ENCODE peak calls at places on chromosomes 13 and 19, in nine cellular contexts. One of them, this sample, is unnamed.

GRCh38 chr13:101211261-101211660 is 205.0 kb downstream of the NALCN start:
- DNase-seq in H1: no peak
- DNase-seq in endothelial cell: no peak
- DNase-seq in thoracic aorta: no peak
- DNase-seq in T-helper 1 cell: no peak
- DNase-seq in occipital lobe: no peak
- DNase-seq in RWPE1: peak; percentile 65
- DNase-seq in activated gamma-delta T cell: no peak
- DNase-seq in right cardiac atrium: no peak
- DNase-seq in this sample: no peak

GRCh38 chr19:3075605-3076431 is 13.5 kb upstream of the TLE5 start:
- DNase-seq in endothelial cell: peak; percentile 66
- DNase-seq in thoracic aorta: no peak
- DNase-seq in T-helper 1 cell: peak; percentile 66
- DNase-seq in H1: peak; percentile 91
- DNase-seq in right cardiac atrium: peak; percentile 44
- DNase-seq in RWPE1: peak; percentile 60
- DNase-seq in activated gamma-delta T cell: peak; percentile 51
- DNase-seq in occipital lobe: no peak
- DNase-seq in this sample: peak; percentile 26

GRCh38 chr19:10009714-10010224 is 535 bp downstream of the COL5A3 start:
- DNase-seq in activated gamma-delta T cell: no peak
- DNase-seq in RWPE1: peak; percentile 28
- DNase-seq in H1: no peak
- DNase-seq in occipital lobe: no peak
- DNase-seq in T-helper 1 cell: no peak
- DNase-seq in thoracic aorta: no peak
- DNase-seq in right cardiac atrium: no peak
- DNase-seq in endothelial cell: no peak
- DNase-seq in this sample: no peak

GRCh38 chr19:54631489-54631888 is 1.2 kb downstream of the LILRB1 start:
- DNase-seq in right cardiac atrium: no peak
- DNase-seq in RWPE1: no peak
- DNase-seq in T-helper 1 cell: no peak
- DNase-seq in H1: no peak
- DNase-seq in thoracic aorta: no peak
- DNase-seq in endothelial cell: no peak
- DNase-seq in occipital lobe: no peak
- DNase-seq in activated gamma-delta T cell: no peak
- DNase-seq in this sample: no peak

GRCh38 chr19:307111-307531 is 15.9 kb upstream of the PLPP2 start:
- DNase-seq in endothelial cell: no peak
- DNase-seq in H1: no peak
- DNase-seq in RWPE1: no peak
- DNase-seq in right cardiac atrium: no peak
- DNase-seq in T-helper 1 cell: no peak
- DNase-seq in occipital lobe: no peak
- DNase-seq in activated gamma-delta T cell: no peak
- DNase-seq in thoracic aorta: no peak
- DNase-seq in this sample: no peak

GRCh38 chr13:56400774-56401173 is 739.9 kb upstream of the PRR20A start:
- DNase-seq in occipital lobe: no peak
- DNase-seq in thoracic aorta: no peak
- DNase-seq in T-helper 1 cell: no peak
- DNase-seq in activated gamma-delta T cell: no peak
- DNase-seq in RWPE1: no peak
- DNase-seq in H1: no peak
- DNase-seq in endothelial cell: no peak
- DNase-seq in right cardiac atrium: peak; percentile 13
- DNase-seq in this sample: no peak

GRCh38 chr13:64154514-64154913 is 2738.9 kb upstream of the PCDH20 start:
- DNase-seq in H1: no peak
- DNase-seq in occipital lobe: no peak
- DNase-seq in right cardiac atrium: no peak
- DNase-seq in thoracic aorta: no peak
- DNase-seq in RWPE1: no peak
- DNase-seq in endothelial cell: no peak
- DNase-seq in T-helper 1 cell: no peak
- DNase-seq in activated gamma-delta T cell: no peak
- DNase-seq in this sample: no peak

GRCh38 chr19:39826311-39826945 is 7.5 kb downstream of the DYRK1B start:
- DNase-seq in T-helper 1 cell: no peak
- DNase-seq in right cardiac atrium: no peak
- DNase-seq in H1: no peak
- DNase-seq in endothelial cell: no peak
- DNase-seq in RWPE1: no peak
- DNase-seq in occipital lobe: no peak
- DNase-seq in activated gamma-delta T cell: no peak
- DNase-seq in thoracic aorta: no peak
- DNase-seq in this sample: no peak

GRCh38 chr13:101474419-101474957 is 22.0 kb downstream of the ITGBL1 start:
- DNase-seq in H1: peak; percentile 61
- DNase-seq in occipital lobe: no peak
- DNase-seq in RWPE1: no peak
- DNase-seq in endothelial cell: peak; percentile 44
- DNase-seq in T-helper 1 cell: no peak
- DNase-seq in right cardiac atrium: peak; percentile 28
- DNase-seq in thoracic aorta: no peak
- DNase-seq in activated gamma-delta T cell: no peak
- DNase-seq in this sample: peak; percentile 35

GRCh38 chr19:14954071-14954655 is 12.9 kb downstream of the OR7C2 start:
- DNase-seq in right cardiac atrium: no peak
- DNase-seq in thoracic aorta: no peak
- DNase-seq in T-helper 1 cell: no peak
- DNase-seq in occipital lobe: no peak
- DNase-seq in H1: no peak
- DNase-seq in activated gamma-delta T cell: no peak
- DNase-seq in endothelial cell: no peak
- DNase-seq in RWPE1: peak; percentile 40
- DNase-seq in this sample: no peak

GRCh38 chr19:19167612-19168011 is 2.5 kb downstream of the MEF2B start:
- DNase-seq in RWPE1: no peak
- DNase-seq in thoracic aorta: no peak
- DNase-seq in activated gamma-delta T cell: no peak
- DNase-seq in T-helper 1 cell: no peak
- DNase-seq in endothelial cell: no peak
- DNase-seq in H1: no peak
- DNase-seq in right cardiac atrium: no peak
- DNase-seq in occipital lobe: no peak
- DNase-seq in this sample: no peak

GRCh38 chr13:49457221-49457620 is 13.1 kb downstream of the SETDB2 start:
- DNase-seq in right cardiac atrium: peak; percentile 15
- DNase-seq in endothelial cell: no peak
- DNase-seq in T-helper 1 cell: no peak
- DNase-seq in H1: no peak
- DNase-seq in thoracic aorta: no peak
- DNase-seq in activated gamma-delta T cell: no peak
- DNase-seq in occipital lobe: no peak
- DNase-seq in RWPE1: no peak
- DNase-seq in this sample: no peak

GRCh38 chr19:50264483-50265186 is 61.2 kb downstream of the MYH14 start:
- DNase-seq in thoracic aorta: no peak
- DNase-seq in T-helper 1 cell: no peak
- DNase-seq in activated gamma-delta T cell: no peak
- DNase-seq in right cardiac atrium: no peak
- DNase-seq in H1: no peak
- DNase-seq in occipital lobe: no peak
- DNase-seq in RWPE1: no peak
- DNase-seq in endothelial cell: no peak
- DNase-seq in this sample: no peak

GRCh38 chr13:40130871-40131636 is 475.6 kb downstream of the COG6 start:
- DNase-seq in RWPE1: peak; percentile 19
- DNase-seq in H1: no peak
- DNase-seq in thoracic aorta: no peak
- DNase-seq in right cardiac atrium: no peak
- DNase-seq in endothelial cell: no peak
- DNase-seq in T-helper 1 cell: no peak
- DNase-seq in activated gamma-delta T cell: no peak
- DNase-seq in occipital lobe: no peak
- DNase-seq in this sample: no peak

GRCh38 chr19:48253999-48254398 is 1.7 kb downstream of the CARD8 start:
- DNase-seq in thoracic aorta: no peak
- DNase-seq in H1: no peak
- DNase-seq in T-helper 1 cell: no peak
- DNase-seq in activated gamma-delta T cell: no peak
- DNase-seq in occipital lobe: no peak
- DNase-seq in right cardiac atrium: no peak
- DNase-seq in endothelial cell: no peak
- DNase-seq in RWPE1: no peak
- DNase-seq in this sample: no peak

GRCh38 chr13:21583496-21583895 is 20.5 kb downstream of the MICU2 start:
- DNase-seq in endothelial cell: no peak
- DNase-seq in T-helper 1 cell: no peak
- DNase-seq in right cardiac atrium: no peak
- DNase-seq in occipital lobe: no peak
- DNase-seq in thoracic aorta: no peak
- DNase-seq in H1: no peak
- DNase-seq in RWPE1: no peak
- DNase-seq in activated gamma-delta T cell: no peak
- DNase-seq in this sample: no peak

GRCh38 chr13:106306748-106307277 is 228.6 kb downstream of the EFNB2 start:
- DNase-seq in thoracic aorta: no peak
- DNase-seq in activated gamma-delta T cell: no peak
- DNase-seq in occipital lobe: no peak
- DNase-seq in H1: no peak
- DNase-seq in right cardiac atrium: no peak
- DNase-seq in T-helper 1 cell: no peak
- DNase-seq in RWPE1: no peak
- DNase-seq in endothelial cell: no peak
- DNase-seq in this sample: no peak

GRCh38 chr13:97043302-97043701 is 49.0 kb upstream of the OXGR1 start:
- DNase-seq in T-helper 1 cell: no peak
- DNase-seq in RWPE1: no peak
- DNase-seq in activated gamma-delta T cell: no peak
- DNase-seq in endothelial cell: no peak
- DNase-seq in H1: no peak
- DNase-seq in right cardiac atrium: no peak
- DNase-seq in occipital lobe: no peak
- DNase-seq in thoracic aorta: no peak
- DNase-seq in this sample: no peak

GRCh38 chr19:55685776-55686175 is 10.8 kb downstream of the EPN1 start:
- DNase-seq in occipital lobe: no peak
- DNase-seq in thoracic aorta: no peak
- DNase-seq in T-helper 1 cell: no peak
- DNase-seq in activated gamma-delta T cell: no peak
- DNase-seq in right cardiac atrium: no peak
- DNase-seq in H1: no peak
- DNase-seq in RWPE1: no peak
- DNase-seq in endothelial cell: no peak
- DNase-seq in this sample: no peak

GRCh38 chr13:39616087-39616694 is 13.2 kb upstream of the LHFPL6 start:
- DNase-seq in T-helper 1 cell: no peak
- DNase-seq in occipital lobe: peak; percentile 25
- DNase-seq in thoracic aorta: no peak
- DNase-seq in activated gamma-delta T cell: no peak
- DNase-seq in H1: no peak
- DNase-seq in endothelial cell: peak; percentile 64
- DNase-seq in RWPE1: peak; percentile 73
- DNase-seq in right cardiac atrium: peak; percentile 24
- DNase-seq in this sample: no peak

GRCh38 chr13:113938246-113938645 is 35.6 kb downstream of the C13orf46 start:
- DNase-seq in T-helper 1 cell: no peak
- DNase-seq in endothelial cell: no peak
- DNase-seq in RWPE1: no peak
- DNase-seq in thoracic aorta: no peak
- DNase-seq in activated gamma-delta T cell: no peak
- DNase-seq in H1: no peak
- DNase-seq in occipital lobe: no peak
- DNase-seq in right cardiac atrium: no peak
- DNase-seq in this sample: no peak

GRCh38 chr19:55373993-55374757 is 2.5 kb upstream of the TMEM190 start:
- DNase-seq in endothelial cell: no peak
- DNase-seq in activated gamma-delta T cell: no peak
- DNase-seq in RWPE1: no peak
- DNase-seq in H1: no peak
- DNase-seq in right cardiac atrium: no peak
- DNase-seq in occipital lobe: no peak
- DNase-seq in T-helper 1 cell: no peak
- DNase-seq in thoracic aorta: no peak
- DNase-seq in this sample: no peak